ENCODE peak calls at places on chromosomes 6 and 20, in seven cellular contexts. One of them, this sample, is unnamed.

GRCh38 chr6:81806793-81807565 is 54.5 kb upstream of the TENT5A start:
- DNase-seq in nephron progenitor cell: no peak
- DNase-seq in Calu3: peak; percentile 35
- DNase-seq in AG09309: no peak
- DNase-seq in PC-3: peak; percentile 81
- DNase-seq in cardiac fibroblast: no peak
- DNase-seq in mucosa of descending colon: no peak
- DNase-seq in this sample: no peak

GRCh38 chr6:43740321-43740960 is 29.6 kb upstream of the VEGFA start:
- DNase-seq in nephron progenitor cell: peak; percentile 32
- DNase-seq in Calu3: no peak
- DNase-seq in AG09309: no peak
- DNase-seq in PC-3: no peak
- DNase-seq in cardiac fibroblast: no peak
- DNase-seq in mucosa of descending colon: no peak
- DNase-seq in this sample: no peak

GRCh38 chr20:11604339-11604738 is 313.4 kb upstream of the BTBD3 start:
- DNase-seq in nephron progenitor cell: no peak
- DNase-seq in Calu3: no peak
- DNase-seq in AG09309: no peak
- DNase-seq in PC-3: no peak
- DNase-seq in cardiac fibroblast: no peak
- DNase-seq in mucosa of descending colon: no peak
- DNase-seq in this sample: no peak

GRCh38 chr6:129543981-129544380 is 166.0 kb downstream of the ARHGAP18 start:
- DNase-seq in nephron progenitor cell: no peak
- DNase-seq in Calu3: no peak
- DNase-seq in AG09309: no peak
- DNase-seq in PC-3: no peak
- DNase-seq in cardiac fibroblast: peak; percentile 58
- DNase-seq in mucosa of descending colon: no peak
- DNase-seq in this sample: no peak

GRCh38 chr6:46490425-46491200 is 636 bp downstream of the RCAN2 start:
- DNase-seq in nephron progenitor cell: peak; percentile 79
- DNase-seq in Calu3: peak; percentile 33
- DNase-seq in AG09309: no peak
- DNase-seq in PC-3: no peak
- DNase-seq in cardiac fibroblast: no peak
- DNase-seq in mucosa of descending colon: peak; percentile 41
- DNase-seq in this sample: peak; percentile 32

GRCh38 chr6:116217069-116217468 is 36.8 kb downstream of the TSPYL4 start:
- DNase-seq in nephron progenitor cell: no peak
- DNase-seq in Calu3: no peak
- DNase-seq in AG09309: no peak
- DNase-seq in PC-3: peak; percentile 61
- DNase-seq in cardiac fibroblast: peak; percentile 73
- DNase-seq in mucosa of descending colon: no peak
- DNase-seq in this sample: no peak

GRCh38 chr6:135703621-135704020 is 147.9 kb upstream of the PDE7B start:
- DNase-seq in nephron progenitor cell: no peak
- DNase-seq in Calu3: no peak
- DNase-seq in AG09309: peak; percentile 8
- DNase-seq in PC-3: no peak
- DNase-seq in cardiac fibroblast: no peak
- DNase-seq in mucosa of descending colon: no peak
- DNase-seq in this sample: no peak

GRCh38 chr20:54219751-54220426 is 12.0 kb downstream of the PFDN4 start:
- DNase-seq in nephron progenitor cell: no peak
- DNase-seq in Calu3: peak; percentile 47
- DNase-seq in AG09309: no peak
- DNase-seq in PC-3: peak; percentile 83
- DNase-seq in cardiac fibroblast: peak; percentile 76
- DNase-seq in mucosa of descending colon: no peak
- DNase-seq in this sample: no peak

GRCh38 chr6:24761851-24762250 is 12.9 kb upstream of the GMNN start:
- DNase-seq in nephron progenitor cell: no peak
- DNase-seq in Calu3: no peak
- DNase-seq in AG09309: no peak
- DNase-seq in PC-3: no peak
- DNase-seq in cardiac fibroblast: no peak
- DNase-seq in mucosa of descending colon: no peak
- DNase-seq in this sample: no peak

GRCh38 chr6:24768361-24768760 is 6.4 kb upstream of the GMNN start:
- DNase-seq in nephron progenitor cell: no peak
- DNase-seq in Calu3: no peak
- DNase-seq in AG09309: no peak
- DNase-seq in PC-3: no peak
- DNase-seq in cardiac fibroblast: no peak
- DNase-seq in mucosa of descending colon: no peak
- DNase-seq in this sample: no peak

GRCh38 chr6:24761193-24761835 is 13.4 kb upstream of the GMNN start:
- DNase-seq in nephron progenitor cell: peak; percentile 15
- DNase-seq in Calu3: peak; percentile 44
- DNase-seq in AG09309: no peak
- DNase-seq in PC-3: no peak
- DNase-seq in cardiac fibroblast: no peak
- DNase-seq in mucosa of descending colon: peak; percentile 62
- DNase-seq in this sample: no peak

GRCh38 chr6:24763578-24763977 is 11.2 kb upstream of the GMNN start:
- DNase-seq in nephron progenitor cell: no peak
- DNase-seq in Calu3: no peak
- DNase-seq in AG09309: no peak
- DNase-seq in PC-3: no peak
- DNase-seq in cardiac fibroblast: no peak
- DNase-seq in mucosa of descending colon: no peak
- DNase-seq in this sample: no peak

GRCh38 chr6:24766685-24767462 is 7.9 kb upstream of the GMNN start:
- DNase-seq in nephron progenitor cell: no peak
- DNase-seq in Calu3: no peak
- DNase-seq in AG09309: no peak
- DNase-seq in PC-3: peak; percentile 62
- DNase-seq in cardiac fibroblast: peak; percentile 61
- DNase-seq in mucosa of descending colon: no peak
- DNase-seq in this sample: no peak
- TF ChIP-seq CTCF in nephron progenitor cell: no peak
- TF ChIP-seq CTCF in Calu3: peak; percentile 67
- TF ChIP-seq CTCF in AG09309: peak; percentile 39
- TF ChIP-seq CTCF in PC-3: peak; percentile 84
- TF ChIP-seq CTCF in cardiac fibroblast: peak; percentile 27
- TF ChIP-seq CTCF in mucosa of descending colon: peak; percentile 14
- TF ChIP-seq CTCF in this sample: peak; percentile 32

DNA sequence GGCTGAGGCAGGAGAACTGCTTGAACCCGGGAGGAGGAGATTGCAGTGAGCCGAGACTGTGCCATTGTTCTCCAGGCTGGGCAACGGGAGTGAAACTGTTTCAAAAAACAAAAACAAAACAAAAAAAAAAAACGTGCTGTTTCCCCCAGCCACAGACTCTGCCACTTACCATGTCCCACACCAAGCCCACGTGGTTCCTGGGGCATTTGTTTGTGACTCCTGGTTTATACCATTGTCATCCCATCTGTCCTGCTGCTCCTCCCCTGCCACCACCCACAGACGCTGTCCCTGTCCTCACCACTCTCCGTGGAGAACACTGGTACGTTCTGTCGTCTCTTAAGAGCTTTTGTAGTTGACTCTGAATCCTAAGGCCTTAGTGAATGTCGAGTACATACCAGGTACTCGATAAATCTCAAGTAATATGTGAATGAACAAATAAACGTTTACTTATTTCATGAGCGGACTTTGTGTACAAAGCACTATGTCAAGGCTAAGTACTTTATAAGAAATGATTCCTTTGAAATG is 48.0 kb upstream of the KIF13A start:
- DNase-seq in nephron progenitor cell: no peak
- DNase-seq in Calu3: no peak
- DNase-seq in AG09309: no peak
- DNase-seq in PC-3: no peak
- DNase-seq in cardiac fibroblast: no peak
- DNase-seq in mucosa of descending colon: no peak
- DNase-seq in this sample: no peak
- TF ChIP-seq CTCF in nephron progenitor cell: no peak
- TF ChIP-seq CTCF in Calu3: no peak
- TF ChIP-seq CTCF in AG09309: no peak
- TF ChIP-seq CTCF in PC-3: no peak
- TF ChIP-seq CTCF in cardiac fibroblast: no peak
- TF ChIP-seq CTCF in mucosa of descending colon: no peak
- TF ChIP-seq CTCF in this sample: no peak

GRCh38 chr20:10253750-10254149 is 35.1 kb downstream of the SNAP25 start:
- DNase-seq in nephron progenitor cell: no peak
- DNase-seq in Calu3: no peak
- DNase-seq in AG09309: no peak
- DNase-seq in PC-3: no peak
- DNase-seq in cardiac fibroblast: no peak
- DNase-seq in mucosa of descending colon: no peak
- DNase-seq in this sample: no peak

GRCh38 chr20:10250902-10251301 is 32.3 kb downstream of the SNAP25 start:
- DNase-seq in nephron progenitor cell: no peak
- DNase-seq in Calu3: no peak
- DNase-seq in AG09309: no peak
- DNase-seq in PC-3: peak; percentile 97
- DNase-seq in cardiac fibroblast: no peak
- DNase-seq in mucosa of descending colon: no peak
- DNase-seq in this sample: no peak

GRCh38 chr20:10260316-10260715 is 41.7 kb downstream of the SNAP25 start:
- DNase-seq in nephron progenitor cell: no peak
- DNase-seq in Calu3: no peak
- DNase-seq in AG09309: no peak
- DNase-seq in PC-3: no peak
- DNase-seq in cardiac fibroblast: no peak
- DNase-seq in mucosa of descending colon: no peak
- DNase-seq in this sample: no peak

GRCh38 chr20:10259166-10259565 is 40.5 kb downstream of the SNAP25 start:
- DNase-seq in nephron progenitor cell: no peak
- DNase-seq in Calu3: no peak
- DNase-seq in AG09309: no peak
- DNase-seq in PC-3: no peak
- DNase-seq in cardiac fibroblast: no peak
- DNase-seq in mucosa of descending colon: no peak
- DNase-seq in this sample: no peak

DNA sequence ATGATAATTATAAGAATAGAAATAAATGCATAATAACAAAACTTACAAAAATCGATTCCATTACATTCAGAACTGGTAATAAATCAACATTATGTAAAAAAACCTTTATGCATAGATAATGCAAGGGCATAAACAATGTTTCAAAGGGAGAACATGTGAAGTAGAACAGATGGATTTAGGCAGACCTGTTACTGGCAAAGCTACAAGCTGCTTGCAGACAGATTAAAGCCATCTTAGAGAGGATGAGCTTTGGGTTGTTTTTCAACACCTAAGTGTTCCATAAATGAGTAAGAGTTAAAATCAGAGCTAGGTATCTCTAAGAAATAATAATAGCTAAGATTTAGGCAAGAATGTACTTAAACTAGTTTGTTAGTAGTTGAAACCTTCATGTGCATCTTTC is 37.2 kb downstream of the SNAP25 start:
- DNase-seq in nephron progenitor cell: no peak
- DNase-seq in Calu3: no peak
- DNase-seq in AG09309: no peak
- DNase-seq in PC-3: no peak
- DNase-seq in cardiac fibroblast: no peak
- DNase-seq in mucosa of descending colon: no peak
- DNase-seq in this sample: no peak
- TF ChIP-seq CTCF in nephron progenitor cell: no peak
- TF ChIP-seq CTCF in Calu3: no peak
- TF ChIP-seq CTCF in AG09309: no peak
- TF ChIP-seq CTCF in PC-3: no peak
- TF ChIP-seq CTCF in cardiac fibroblast: no peak
- TF ChIP-seq CTCF in mucosa of descending colon: no peak
- TF ChIP-seq CTCF in this sample: no peak

GRCh38 chr6:108726726-108727339 is 121.4 kb upstream of the ARMC2 start:
- DNase-seq in nephron progenitor cell: no peak
- DNase-seq in Calu3: no peak
- DNase-seq in AG09309: no peak
- DNase-seq in PC-3: no peak
- DNase-seq in cardiac fibroblast: no peak
- DNase-seq in mucosa of descending colon: no peak
- DNase-seq in this sample: no peak

GRCh38 chr6:108731229-108731565 is 117.0 kb upstream of the ARMC2 start:
- DNase-seq in nephron progenitor cell: no peak
- DNase-seq in Calu3: no peak
- DNase-seq in AG09309: no peak
- DNase-seq in PC-3: no peak
- DNase-seq in cardiac fibroblast: no peak
- DNase-seq in mucosa of descending colon: no peak
- DNase-seq in this sample: no peak

GRCh38 chr6:108727966-108728730 is 120.1 kb upstream of the ARMC2 start:
- DNase-seq in nephron progenitor cell: no peak
- DNase-seq in Calu3: no peak
- DNase-seq in AG09309: no peak
- DNase-seq in PC-3: no peak
- DNase-seq in cardiac fibroblast: no peak
- DNase-seq in mucosa of descending colon: no peak
- DNase-seq in this sample: no peak

GRCh38 chr6:108730556-108731228 is 117.5 kb upstream of the ARMC2 start:
- DNase-seq in nephron progenitor cell: no peak
- DNase-seq in Calu3: no peak
- DNase-seq in AG09309: no peak
- DNase-seq in PC-3: no peak
- DNase-seq in cardiac fibroblast: no peak
- DNase-seq in mucosa of descending colon: no peak
- DNase-seq in this sample: no peak

GRCh38 chr6:108728826-108729225 is 119.4 kb upstream of the ARMC2 start:
- DNase-seq in nephron progenitor cell: no peak
- DNase-seq in Calu3: no peak
- DNase-seq in AG09309: no peak
- DNase-seq in PC-3: no peak
- DNase-seq in cardiac fibroblast: no peak
- DNase-seq in mucosa of descending colon: no peak
- DNase-seq in this sample: peak; percentile 80
- TF ChIP-seq CTCF in nephron progenitor cell: no peak
- TF ChIP-seq CTCF in Calu3: no peak
- TF ChIP-seq CTCF in AG09309: no peak
- TF ChIP-seq CTCF in PC-3: no peak
- TF ChIP-seq CTCF in cardiac fibroblast: no peak
- TF ChIP-seq CTCF in mucosa of descending colon: no peak
- TF ChIP-seq CTCF in this sample: peak; percentile 35

GRCh38 chr6:144036064-144036873 is 28.2 kb upstream of the PLAGL1 start:
- DNase-seq in nephron progenitor cell: no peak
- DNase-seq in Calu3: peak; percentile 8
- DNase-seq in AG09309: peak; percentile 24
- DNase-seq in PC-3: no peak
- DNase-seq in cardiac fibroblast: peak; percentile 31
- DNase-seq in mucosa of descending colon: peak; percentile 49
- DNase-seq in this sample: peak; percentile 1
- TF ChIP-seq CTCF in nephron progenitor cell: no peak
- TF ChIP-seq CTCF in Calu3: no peak
- TF ChIP-seq CTCF in AG09309: peak; percentile 21
- TF ChIP-seq CTCF in PC-3: no peak
- TF ChIP-seq CTCF in cardiac fibroblast: no peak
- TF ChIP-seq CTCF in mucosa of descending colon: no peak
- TF ChIP-seq CTCF in this sample: no peak

This sample was measured in Caco-2.